ENCODE peak calls at places on chromosomes 4 and X, in seven cellular contexts. P is CD8-positive, alpha-beta T cell; L is type B pancreatic cell; H is PC-9; F is AG10803; U is AG09309; V is GM20000. X is an unnamed sample.
A peak's percentile ranks its signal among the peaks of the same experiment; 100 is the strongest.

GRCh38 chr4:76781698-76782595 is 116.0 kb downstream of the SOWAHB start:
- DNase-seq in H (no peak), P (no peak), V (peak; percentile 47), F (peak; percentile 100), U (peak; percentile 96), L (no peak), X (peak; percentile 99)

GRCh38 chr4:156829194-156829593 is 142.4 kb downstream of the PDGFC start:
- DNase-seq in P (no peak), H (no peak), F (peak; percentile 86), V (no peak), U (peak; percentile 65), L (no peak), X (peak; percentile 84)

GRCh38 chr4:186067757-186068385 is 1.1 kb upstream of the TLR3 start:
- DNase-seq in L (no peak), F (peak; percentile 51), U (peak; percentile 8), V (peak; percentile 42), H (no peak), P (peak; percentile 37), X (peak; percentile 75)

GRCh38 chr4:59122626-59123025 is 2012.4 kb upstream of the IGFBP7 start:
- DNase-seq in V (no peak), F (no peak), L (no peak), H (no peak), U (no peak), P (no peak), X (no peak)

GRCh38 chrX:69231903-69232302 is 66.7 kb upstream of the PJA1 start:
- DNase-seq in V (no peak), U (no peak), P (no peak), L (no peak), F (no peak), H (no peak), X (peak; percentile 28)

GRCh38 chrX:155767101-155767878 is 113.9 kb upstream of the VAMP7 start:
- DNase-seq in H (peak; percentile 65), U (peak; percentile 35), F (peak; percentile 84), V (peak; percentile 13), L (no peak), P (peak; percentile 10), X (peak; percentile 85)

GRCh38 chr4:8303485-8304281 is 34.1 kb downstream of the HTRA3 start:
- DNase-seq in F (peak; percentile 91), L (no peak), V (no peak), H (no peak), U (peak; percentile 79), P (no peak), X (peak; percentile 97)

GRCh38 chrX:112147206-112147605 is 64.6 kb upstream of the TRPC5 start:
- DNase-seq in V (peak; percentile 2), P (no peak), U (no peak), F (peak; percentile 8), H (no peak), L (no peak), X (no peak)

GRCh38 chr4:98113005-98113404 is 30.3 kb downstream of the STPG2 start:
- DNase-seq in H (no peak), P (no peak), F (peak; percentile 28), L (no peak), U (peak; percentile 5), V (no peak), X (peak; percentile 42)

GRCh38 chr4:2806392-2807355 is 13.8 kb downstream of the SH3BP2 start:
- DNase-seq in U (no peak), V (no peak), F (peak; percentile 67), L (no peak), H (no peak), P (no peak), X (no peak)

GRCh38 chr4:1859389-1859753 is 3.4 kb upstream of the LETM1 start:
- DNase-seq in F (no peak), H (no peak), U (no peak), V (no peak), P (no peak), L (no peak), X (no peak)

GRCh38 chrX:54043696-54044125 is 562 bp downstream of the PHF8 start:
- DNase-seq in H (no peak), U (no peak), L (peak; percentile 75), P (peak; percentile 38), F (peak; percentile 25), V (peak; percentile 15), X (peak; percentile 44)

GRCh38 chr4:20137176-20137575 is 114.5 kb upstream of the SLIT2 start:
- DNase-seq in P (no peak), L (no peak), V (no peak), U (peak; percentile 39), F (peak; percentile 53), H (no peak), X (peak; percentile 30)

GRCh38 chr4:165610679-165611551 is 232.1 kb downstream of the CPE start:
- DNase-seq in L (no peak), P (no peak), H (no peak), F (no peak), U (no peak), V (no peak), X (no peak)

GRCh38 chrX:130575831-130576404 is 174.1 kb downstream of the RBMX2 start:
- DNase-seq in V (peak; percentile 23), F (peak; percentile 36), P (peak; percentile 10), L (no peak), U (peak; percentile 4), H (no peak), X (peak; percentile 60)

GRCh38 chrX:108091878-108092291 is 307 bp downstream of the ATG4A start:
- DNase-seq in P (no peak), V (peak; percentile 7), F (no peak), L (no peak), H (peak; percentile 46), U (no peak), X (no peak)

GRCh38 chr4:122625156-122625555 is 4.3 kb upstream of the IL21 start:
- DNase-seq in V (no peak), L (no peak), F (peak; percentile 40), P (no peak), H (no peak), U (no peak), X (no peak)

GRCh38 chrX:109707322-109707721 is 25.7 kb downstream of the ACSL4 start:
- DNase-seq in L (no peak), P (no peak), U (no peak), H (no peak), V (no peak), F (no peak), X (no peak)

GRCh38 chr4:48329976-48330375 is 11.4 kb upstream of the SLAIN2 start:
- DNase-seq in H (peak; percentile 83), P (no peak), L (no peak), V (no peak), U (peak; percentile 72), F (peak; percentile 89), X (peak; percentile 88)

GRCh38 chr4:90960433-90960832 is 833.2 kb downstream of the CCSER1 start:
- DNase-seq in V (no peak), P (no peak), H (no peak), F (no peak), L (no peak), U (no peak), X (no peak)

GRCh38 chr4:17030543-17030942 is 132.1 kb upstream of the LDB2 start:
- DNase-seq in H (no peak), U (peak; percentile 63), F (peak; percentile 80), L (no peak), P (no peak), V (no peak), X (peak; percentile 86)

GRCh38 chr4:69995526-69996016 is at the start of gene STATH:
- DNase-seq in F (no peak), P (no peak), L (no peak), H (no peak), U (no peak), V (no peak), X (peak; percentile 27)

GRCh38 chr4:138188406-138189084 is 53.6 kb downstream of the SLC7A11 start:
- DNase-seq in P (no peak), F (no peak), H (no peak), L (no peak), U (no peak), V (no peak), X (no peak)

GRCh38 chr4:83223781-83224180 is 60.8 kb downstream of the COQ2 start:
- DNase-seq in H (no peak), P (no peak), U (no peak), V (no peak), L (no peak), F (peak; percentile 52), X (no peak)

GRCh38 chr4:158261480-158261879 is 51.2 kb downstream of the TMEM144 start:
- DNase-seq in P (no peak), H (no peak), L (no peak), U (no peak), V (no peak), F (no peak), X (no peak)

GRCh38 chr4:158255727-158256324 is 45.5 kb downstream of the TMEM144 start:
- DNase-seq in U (peak; percentile 20), F (peak; percentile 61), V (peak; percentile 26), L (no peak), P (no peak), H (no peak), X (peak; percentile 74)

GRCh38 chr4:158254328-158254727 is 44.0 kb downstream of the TMEM144 start:
- DNase-seq in H (no peak), F (no peak), L (no peak), V (no peak), P (no peak), U (no peak), X (no peak)

GRCh38 chr4:158259955-158260575 is 49.8 kb downstream of the TMEM144 start:
- DNase-seq in U (no peak), H (no peak), P (no peak), L (no peak), F (peak; percentile 18), V (no peak), X (peak; percentile 70)
- TF ChIP-seq CTCF in U (no peak), H (peak; percentile 70), P (no peak), L (peak; percentile 84), F (peak; percentile 56), V (peak; percentile 18), X (no peak)

DNA sequence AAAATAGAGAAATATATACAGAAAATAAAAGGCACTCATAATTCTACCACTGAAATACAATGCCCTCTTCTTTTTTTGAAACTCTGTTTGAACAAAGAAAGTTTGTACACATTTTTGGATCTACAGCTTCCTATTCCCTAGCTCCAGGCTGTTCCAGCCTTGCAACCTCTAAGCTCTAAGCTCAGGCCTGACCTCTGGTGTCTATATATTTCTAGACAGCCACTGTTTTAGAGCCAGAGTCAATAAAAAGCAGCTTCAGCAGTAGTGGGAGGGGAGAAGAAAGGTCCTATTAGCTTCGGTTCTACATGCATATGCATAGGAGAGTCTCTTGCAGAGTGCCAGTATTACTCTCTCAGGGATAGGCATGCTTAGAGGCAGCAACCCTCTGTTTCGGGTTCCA is 39.7 kb downstream of the CLDN2 start:
- DNase-seq in P (no peak), U (no peak), L (no peak), F (peak; percentile 13), V (no peak), H (peak; percentile 50), X (peak; percentile 28)
- TF ChIP-seq CTCF in P (no peak), U (peak; percentile 39), L (peak; percentile 62), F (peak; percentile 22), V (no peak), H (peak; percentile 55), X (peak; percentile 22)

GRCh38 chrX:42714981-42715688 is 62.8 kb downstream of the PPP1R2C start:
- DNase-seq in U (no peak), F (no peak), H (no peak), L (no peak), P (peak; percentile 38), V (no peak), X (no peak)
- TF ChIP-seq CTCF in U (peak; percentile 51), F (no peak), H (no peak), L (peak; percentile 81), P (peak; percentile 27), V (no peak), X (peak; percentile 11)

DNA sequence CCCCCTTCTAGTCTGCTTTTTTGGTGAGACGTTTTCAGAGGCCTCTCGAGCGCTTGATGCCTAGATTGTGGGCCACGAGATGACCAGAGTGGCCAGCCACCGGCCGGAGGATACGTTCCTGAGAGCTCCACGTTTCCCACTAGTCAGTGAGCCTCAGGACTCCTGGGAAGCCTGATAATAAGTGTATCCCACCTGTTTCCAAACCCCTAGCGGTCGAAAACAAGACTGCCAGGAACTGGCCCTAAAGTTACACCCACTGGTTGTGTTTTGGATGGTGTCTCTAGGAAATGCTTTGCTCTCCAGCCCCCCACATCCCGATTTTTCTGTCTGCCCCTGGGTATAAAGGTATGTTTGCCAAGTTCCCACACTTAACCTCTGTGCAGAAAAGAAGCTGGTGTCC is 4.6 kb upstream of the RS1 start:
- DNase-seq in V (no peak), P (no peak), U (no peak), L (no peak), F (no peak), H (no peak), X (no peak)
- TF ChIP-seq CTCF in V (no peak), P (no peak), U (peak; percentile 20), L (peak; percentile 63), F (peak; percentile 23), H (peak; percentile 20), X (peak; percentile 35)

X was measured in cardiac fibroblast.